ENCODE peak calls at places on chromosome 15, in eight cellular contexts. J, B, M, A, P, W, S and O are unnamed samples.

GRCh38 chr15:43465105-43465504 is 27.9 kb downstream of the TP53BP1 start:
- DNase-seq in J (no peak), B (no peak), M (no peak), A (no peak), P (peak), W (peak), S (peak), O (peak)

GRCh38 chr15:92714071-92714456 is 58.5 kb upstream of the FAM174B start:
- DNase-seq in J (no peak), B (peak), M (no peak), A (no peak), P (peak), W (no peak), S (peak), O (no peak)

GRCh38 chr15:28043625-28044520 is 55.2 kb downstream of the OCA2 start:
- DNase-seq in J (no peak), B (no peak), M (no peak), A (no peak), P (no peak), W (no peak), S (no peak), O (peak)

GRCh38 chr15:26891448-26891881 is 24.6 kb downstream of the GABRA5 start:
- DNase-seq in J (no peak), B (peak), M (no peak), A (peak), P (peak), W (peak), S (peak), O (peak)

GRCh38 chr15:84750583-84751092 is 2.2 kb downstream of the ZNF592 start:
- DNase-seq in J (no peak), B (no peak), M (no peak), A (no peak), P (no peak), W (peak), S (no peak), O (no peak)

GRCh38 chr15:49863431-49864205 is 242.8 kb downstream of the DTWD1 start:
- DNase-seq in J (no peak), B (peak), M (no peak), A (no peak), P (peak), W (no peak), S (peak), O (no peak)

GRCh38 chr15:77565516-77565915 is 67.2 kb downstream of the LINGO1 start:
- DNase-seq in J (no peak), B (no peak), M (no peak), A (no peak), P (no peak), W (no peak), S (no peak), O (no peak)

GRCh38 chr15:47773163-47773562 is 55.9 kb downstream of the SEMA6D start:
- DNase-seq in J (no peak), B (peak), M (no peak), A (no peak), P (no peak), W (no peak), S (no peak), O (peak)

GRCh38 chr15:51369451-51369761 is 28.0 kb downstream of the GLDN start:
- DNase-seq in J (no peak), B (no peak), M (no peak), A (no peak), P (no peak), W (no peak), S (no peak), O (no peak)

DNA sequence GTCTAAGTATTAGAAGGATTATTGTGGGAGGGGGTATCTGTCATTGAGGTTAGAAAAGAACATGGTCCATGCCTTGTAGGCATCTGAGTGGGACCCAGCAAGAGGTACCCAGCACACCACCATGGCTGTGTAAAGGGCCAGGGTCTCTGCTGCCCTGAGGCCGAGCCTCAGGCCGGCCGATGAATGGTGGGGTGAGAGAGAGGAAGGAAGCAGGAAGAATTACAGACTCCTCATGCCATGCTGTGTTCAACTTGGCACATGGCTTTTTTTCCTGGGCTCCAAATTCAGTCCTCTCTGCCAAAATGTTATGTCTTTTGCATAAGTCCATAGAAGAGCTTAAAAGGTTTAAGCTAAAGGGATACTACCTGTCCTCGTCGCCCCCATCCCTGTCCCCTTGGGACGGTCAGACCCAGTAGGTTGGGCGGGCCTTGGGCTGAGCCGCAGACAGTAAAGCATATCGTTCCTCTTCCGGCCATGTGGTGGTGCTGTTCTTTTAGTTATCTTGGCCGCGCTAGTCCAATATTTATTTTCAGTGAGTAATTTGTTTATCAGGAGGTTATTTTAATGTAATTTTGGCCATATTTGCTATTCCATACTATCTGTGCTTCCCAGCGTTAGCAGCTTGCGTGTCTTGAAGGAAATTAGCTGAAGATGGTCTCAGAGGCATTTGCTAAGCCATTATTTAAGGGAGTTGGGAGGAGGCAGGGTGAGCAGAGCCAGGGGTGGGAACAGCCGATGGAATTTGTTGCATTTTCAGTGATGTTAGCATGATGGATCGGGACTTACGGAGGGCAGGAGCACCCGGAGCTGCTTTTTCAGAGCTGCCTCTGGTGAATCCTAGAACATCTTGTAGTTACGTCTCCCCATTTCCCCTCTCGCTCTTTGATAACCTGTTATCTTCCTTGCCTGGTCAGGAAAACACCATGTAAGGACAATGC is 152.5 kb downstream of the AGBL1 start:
- DNase-seq in J (peak), B (no peak), M (no peak), A (no peak), P (peak), W (peak), S (peak), O (no peak)
- TF ChIP-seq CTCF in J (peak), B (peak), M (peak), A (peak), P (peak), W (peak), S (peak), O (peak)

DNA sequence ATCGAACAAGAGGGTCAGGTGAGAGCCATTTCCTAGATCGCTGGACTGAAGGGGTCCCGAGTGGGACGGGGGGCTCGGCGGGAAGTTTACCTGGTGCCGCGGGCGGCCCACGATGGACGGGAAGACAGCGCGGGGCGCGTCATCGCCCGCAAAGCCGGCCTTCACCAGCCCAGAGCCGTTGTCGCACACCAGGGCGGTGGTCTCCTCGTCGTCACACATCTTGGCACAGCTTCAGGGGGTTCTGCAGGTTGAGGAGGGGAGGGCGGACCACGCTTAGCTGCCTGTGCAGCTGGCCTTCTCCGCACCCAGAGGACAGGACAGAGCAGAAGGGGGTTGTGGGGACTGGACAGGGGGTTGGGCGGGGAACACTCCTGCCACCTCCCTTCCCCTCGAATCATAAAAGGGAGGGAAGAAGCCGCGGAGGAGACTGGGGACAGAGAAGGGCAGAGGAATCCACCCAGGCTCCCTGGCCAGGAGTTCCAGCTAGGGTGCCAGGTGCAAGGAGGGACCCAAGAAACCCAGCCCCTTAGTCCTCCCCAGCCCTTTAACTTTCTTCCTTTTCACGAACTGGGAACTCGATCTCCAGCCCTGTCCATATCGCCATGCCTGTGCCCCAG is 651 bp downstream of the ACTC1 start:
- DNase-seq in J (no peak), B (no peak), M (no peak), A (no peak), P (no peak), W (no peak), S (no peak), O (no peak)
- H3K4me3 ChIP-seq in J (no peak), B (peak), M (peak), A (no peak), P (peak), W (no peak), S (no peak), O (no peak)

GRCh38 chr15:57505949-57506391 is 85.7 kb upstream of the MYZAP start:
- DNase-seq in J (no peak), B (no peak), M (no peak), A (no peak), P (peak), W (no peak), S (no peak), O (no peak)
- TF ChIP-seq CTCF in J (no peak), B (no peak), M (no peak), A (no peak), P (no peak), W (no peak), S (no peak), O (no peak)

GRCh38 chr15:76169013-76169412 is 109.2 kb downstream of the TMEM266 start:
- DNase-seq in J (no peak), B (no peak), M (no peak), A (peak), P (peak), W (peak), S (peak), O (no peak)
- H3K4me3 ChIP-seq in J (no peak), B (no peak), M (no peak), A (no peak), P (no peak), W (no peak), S (no peak), O (no peak)

GRCh38 chr15:41006479-41006878 is 53.2 kb downstream of the CHAC1 start:
- DNase-seq in J (no peak), B (no peak), M (no peak), A (no peak), P (no peak), W (no peak), S (no peak), O (no peak)

GRCh38 chr15:41011055-41011815 is 58.0 kb downstream of the CHAC1 start:
- DNase-seq in J (no peak), B (no peak), M (no peak), A (no peak), P (no peak), W (no peak), S (no peak), O (no peak)

GRCh38 chr15:41013698-41014414 is 60.6 kb downstream of the CHAC1 start:
- DNase-seq in J (no peak), B (no peak), M (no peak), A (no peak), P (peak), W (peak), S (peak), O (no peak)

DNA sequence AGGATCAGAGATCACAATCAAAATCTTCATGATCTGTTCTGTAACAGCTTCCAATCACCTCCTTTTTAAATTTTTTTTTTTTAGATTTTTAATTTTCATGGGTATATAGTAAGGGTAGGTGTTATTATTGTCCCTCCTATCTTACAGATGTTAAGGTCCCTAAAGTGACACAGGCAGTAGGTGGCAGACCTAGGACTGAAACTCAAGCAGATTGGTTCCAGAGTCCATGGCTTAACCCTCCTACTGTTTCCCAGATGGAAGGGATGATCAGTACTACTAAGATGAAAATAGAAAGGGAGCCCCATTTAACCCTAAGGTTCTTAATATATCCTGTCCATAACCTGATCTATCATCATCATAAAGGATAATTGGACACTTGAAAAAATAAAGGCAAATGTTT is 57.1 kb downstream of the CHAC1 start:
- DNase-seq in J (no peak), B (no peak), M (no peak), A (no peak), P (no peak), W (no peak), S (no peak), O (no peak)
- TF ChIP-seq CTCF in J (no peak), B (no peak), M (no peak), A (no peak), P (no peak), W (no peak), S (no peak), O (no peak)

GRCh38 chr15:100930306-100930848 is 11.2 kb downstream of the LRRK1 start:
- DNase-seq in J (no peak), B (no peak), M (no peak), A (no peak), P (no peak), W (no peak), S (no peak), O (no peak)
- H3K4me3 ChIP-seq in J (no peak), B (no peak), M (no peak), A (no peak), P (no peak), W (no peak), S (no peak), O (no peak)

GRCh38 chr15:79513916-79514315 is 81.8 kb downstream of the MINAR1 start:
- DNase-seq in J (no peak), B (no peak), M (no peak), A (peak), P (no peak), W (no peak), S (no peak), O (no peak)

GRCh38 chr15:79516155-79516554 is 84.0 kb downstream of the MINAR1 start:
- DNase-seq in J (no peak), B (no peak), M (no peak), A (no peak), P (no peak), W (no peak), S (no peak), O (no peak)

GRCh38 chr15:79515628-79516027 is 83.5 kb downstream of the MINAR1 start:
- DNase-seq in J (no peak), B (no peak), M (no peak), A (no peak), P (no peak), W (no peak), S (no peak), O (no peak)

DNA sequence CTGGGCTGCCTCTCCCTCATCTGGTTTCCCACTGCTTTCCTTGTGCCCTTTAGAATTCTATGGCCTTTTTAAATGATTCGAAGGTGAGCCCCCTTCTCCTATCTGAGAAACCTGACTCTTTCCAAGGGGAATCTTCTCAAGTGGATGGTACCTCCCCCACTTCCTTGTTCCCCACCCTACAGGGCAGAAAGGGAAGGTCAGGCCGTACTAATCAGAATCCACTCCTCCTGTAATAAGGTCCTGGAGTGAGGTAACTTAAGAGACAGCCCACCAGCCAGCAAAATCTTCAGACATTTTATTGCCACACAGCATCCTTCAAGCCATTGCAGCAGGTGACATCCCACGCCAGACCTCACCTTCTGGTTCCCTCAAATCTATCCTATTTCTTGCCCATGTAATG is 84.5 kb downstream of the MINAR1 start:
- DNase-seq in J (no peak), B (no peak), M (no peak), A (no peak), P (no peak), W (no peak), S (no peak), O (no peak)
- TF ChIP-seq CTCF in J (no peak), B (no peak), M (no peak), A (no peak), P (no peak), W (no peak), S (no peak), O (no peak)

GRCh38 chr15:89662893-89663673 is 7.8 kb upstream of the KIF7 start:
- DNase-seq in J (no peak), B (no peak), M (peak), A (no peak), P (peak), W (no peak), S (peak), O (no peak)
- H3K4me3 ChIP-seq in J (no peak), B (no peak), M (no peak), A (no peak), P (no peak), W (no peak), S (peak), O (no peak)

GRCh38 chr15:75606026-75606425 is 19.5 kb downstream of the SNUPN start:
- DNase-seq in J (no peak), B (no peak), M (no peak), A (no peak), P (no peak), W (no peak), S (no peak), O (no peak)
- TF ChIP-seq CTCF in J (no peak), B (no peak), M (no peak), A (no peak), P (no peak), W (no peak), S (no peak), O (no peak)